ENCODE peak calls at places on chromosomes 4 and X, in five cellular contexts. M is endodermal cell, D is mammary epithelial cell, O is pancreas, S is breast epithelium. G is an unnamed sample.

GRCh38 chrX:129654652-129655546 is at the start of gene APLN:
- DNase-seq in S (no peak), O (no peak), M (peak; percentile 58), D (peak; percentile 30), G (no peak)

GRCh38 chr4:24274401-24275035 is 309.8 kb downstream of the DHX15 start:
- DNase-seq in O (no peak), M (peak; percentile 18), S (no peak), D (no peak), G (no peak)

GRCh38 chr4:37615059-37615719 is 71.0 kb downstream of the RELL1 start:
- DNase-seq in S (no peak), O (no peak), M (no peak), D (no peak), G (no peak)

GRCh38 chrX:39253551-39253950 is 452.3 kb downstream of the MID1IP1 start:
- DNase-seq in D (peak; percentile 63), O (no peak), S (no peak), M (no peak), G (no peak)

GRCh38 chr4:168634276-168634802 is 137.5 kb downstream of the PALLD start:
- DNase-seq in O (no peak), D (peak; percentile 85), S (no peak), M (no peak), G (no peak)

GRCh38 chr4:155591784-155592567 is 74.7 kb upstream of the GUCY1A1 start:
- DNase-seq in D (no peak), O (no peak), S (no peak), M (no peak), G (no peak)

GRCh38 chr4:86482851-86483490 is 111.1 kb upstream of the PTPN13 start:
- DNase-seq in S (no peak), D (no peak), O (no peak), M (peak; percentile 87), G (no peak)

GRCh38 chrX:10387011-10387410 is 230.2 kb downstream of the CLCN4 start:
- DNase-seq in O (no peak), D (peak; percentile 55), M (no peak), S (no peak), G (no peak)

GRCh38 chr4:140497428-140497775 is 691 bp downstream of the MGAT4D start:
- DNase-seq in M (no peak), O (no peak), S (no peak), D (no peak), G (no peak)

GRCh38 chr4:79613269-79613995 is 205.4 kb upstream of the GK2 start:
- DNase-seq in D (no peak), S (no peak), M (no peak), O (no peak), G (no peak)

GRCh38 chrX:101657495-101657894 is 2.2 kb downstream of the ARMCX2 start:
- DNase-seq in M (no peak), S (no peak), D (no peak), O (no peak), G (no peak)

GRCh38 chr4:88106205-88106604 is 52.2 kb downstream of the ABCG2 start:
- DNase-seq in M (no peak), D (peak; percentile 71), S (no peak), O (no peak), G (no peak)

GRCh38 chr4:15963001-15963451 is at the start of gene FGFBP2:
- DNase-seq in D (peak; percentile 47), O (no peak), S (no peak), M (peak; percentile 91), G (peak; percentile 51)

GRCh38 chr4:91502365-91502764 is 801.4 kb upstream of the GRID2 start:
- DNase-seq in S (no peak), O (no peak), D (no peak), M (peak; percentile 42), G (no peak)

GRCh38 chrX:13647709-13648212 is 5.2 kb upstream of the TCEANC start:
- DNase-seq in D (no peak), S (no peak), M (no peak), O (peak; percentile 29), G (peak; percentile 41)

GRCh38 chr4:144174401-144175067 is 34.0 kb upstream of the GYPA start:
- DNase-seq in O (no peak), M (no peak), S (no peak), D (peak; percentile 50), G (no peak)

GRCh38 chr4:7161721-7162214 is 30.6 kb upstream of the SORCS2 start:
- DNase-seq in D (no peak), O (peak; percentile 84), S (peak; percentile 33), M (peak; percentile 29), G (no peak)

GRCh38 chr4:20126906-20127305 is 124.8 kb upstream of the SLIT2 start:
- DNase-seq in S (no peak), D (peak; percentile 11), M (no peak), O (no peak), G (no peak)

GRCh38 chr4:80143305-80143679 is 54.0 kb upstream of the PRDM8 start:
- DNase-seq in S (no peak), M (no peak), O (no peak), D (no peak), G (no peak)

GRCh38 chrX:107674480-107675364 is 46.4 kb downstream of the PRPS1 start:
- DNase-seq in M (peak; percentile 13), O (no peak), D (peak; percentile 63), S (peak; percentile 63), G (no peak)

GRCh38 chr4:183987987-183988392 is 82.9 kb downstream of the STOX2 start:
- DNase-seq in D (peak; percentile 86), S (peak; percentile 65), M (peak; percentile 79), O (peak; percentile 13), G (no peak)

GRCh38 chr4:125010776-125011503 is 298.4 kb upstream of the ANKRD50 start:
- DNase-seq in D (peak; percentile 68), S (no peak), M (peak; percentile 52), O (no peak), G (no peak)

GRCh38 chrX:20623448-20623847 is 356.7 kb upstream of the RPS6KA3 start:
- DNase-seq in D (peak; percentile 57), M (no peak), S (no peak), O (no peak), G (no peak)

DNA sequence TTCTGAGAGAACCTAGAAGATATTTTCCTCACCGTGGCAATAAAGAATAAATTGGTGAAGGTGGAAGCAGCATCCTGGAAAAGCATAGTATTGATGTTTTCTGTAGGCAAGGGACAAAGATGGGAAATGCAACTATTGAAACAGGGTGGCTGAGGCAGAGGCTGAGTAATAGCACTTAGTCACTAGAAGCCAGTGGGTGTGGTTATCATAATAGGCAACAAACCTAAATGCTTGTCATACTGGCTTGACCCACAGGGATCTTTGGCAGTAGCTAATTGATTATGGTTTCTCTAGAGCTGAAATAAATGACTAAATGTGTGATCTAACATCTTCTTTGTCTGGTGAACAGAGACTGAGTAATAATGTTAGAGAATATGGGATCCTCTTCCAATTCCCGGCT is 353.6 kb upstream of the RPS6KA3 start:
- DNase-seq in S (no peak), D (peak; percentile 75), M (no peak), O (no peak), G (no peak)
- TF ChIP-seq CTCF in S (no peak), D (no peak), M (no peak), O (no peak), G (no peak)

DNA sequence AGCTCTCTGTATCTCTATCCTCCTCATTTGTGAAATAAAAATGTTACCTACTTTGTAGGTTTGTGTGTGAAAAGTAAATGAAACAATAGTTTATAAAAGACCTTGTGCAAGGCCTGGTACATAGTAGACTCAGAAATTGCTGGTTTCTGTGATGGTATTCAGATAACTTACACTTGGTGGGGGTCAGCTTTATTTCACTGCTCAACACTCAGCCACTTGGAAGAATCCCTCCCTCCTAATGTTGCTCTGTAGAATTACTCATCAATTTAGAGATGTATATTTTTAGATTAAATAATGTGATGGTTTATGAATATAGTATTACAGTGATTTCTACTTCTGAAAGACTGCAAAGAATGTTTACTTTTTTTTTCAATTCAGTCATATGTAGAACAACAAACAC is 32.7 kb downstream of the SMARCAD1 start:
- DNase-seq in S (no peak), O (no peak), D (no peak), M (no peak), G (no peak)
- H3K9me3 ChIP-seq in S (no peaks in the 10 kb centered on the region), O (no peaks in the 10 kb centered on the region), D (no peaks in the 10 kb centered on the region), M (no peaks in the 10 kb centered on the region), G (no peaks in the 10 kb centered on the region)

DNA sequence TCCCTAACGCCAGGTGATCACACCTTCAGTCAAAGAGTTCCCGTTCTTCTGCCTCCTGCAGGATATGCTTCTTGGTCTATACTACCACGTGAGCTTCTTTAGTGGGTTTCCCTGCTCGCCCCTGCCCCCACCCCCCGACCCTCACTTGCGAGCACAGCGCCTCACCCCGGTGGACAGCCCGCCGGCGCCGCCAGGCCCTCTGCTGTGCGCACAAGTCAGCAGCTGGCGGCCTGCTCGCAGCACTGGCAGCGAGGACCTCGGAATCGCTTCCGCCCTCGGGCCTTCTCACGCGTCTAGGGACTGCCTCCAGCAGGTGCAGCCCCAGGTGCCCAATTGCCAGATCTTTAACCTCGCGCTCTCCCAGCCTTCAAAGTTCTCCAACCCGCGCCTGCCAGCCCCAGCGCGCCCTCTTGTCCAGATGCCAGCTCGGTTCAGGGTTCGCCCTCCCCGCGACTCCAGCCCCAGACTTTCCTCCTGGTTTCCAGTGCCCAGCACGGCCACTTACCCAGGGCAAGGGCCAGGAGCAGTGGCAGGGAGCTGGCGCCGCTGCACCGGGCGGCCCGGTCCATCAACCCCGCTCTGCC is 474 bp downstream of the BTC start:
- DNase-seq in M (peak; percentile 93), D (peak; percentile 44), S (peak; percentile 61), O (peak; percentile 82), G (no peak)
- TF ChIP-seq CTCF in M (peak; percentile 77), D (peak; percentile 24), S (no peak), O (peak; percentile 29), G (no peak)

GRCh38 chr4:40515037-40515397 is 114.6 kb downstream of the RBM47 start:
- DNase-seq in D (peak; percentile 70), O (no peak), S (no peak), M (no peak), G (no peak)

GRCh38 chr4:40511017-40511614 is 118.5 kb downstream of the RBM47 start:
- DNase-seq in O (peak; percentile 72), D (no peak), M (no peak), S (no peak), G (no peak)

GRCh38 chr4:40516651-40517050 is 113.0 kb downstream of the RBM47 start:
- DNase-seq in D (no peak), M (peak; percentile 67), O (no peak), S (no peak), G (no peak)

GRCh38 chr4:40515398-40516293 is 114.0 kb downstream of the RBM47 start:
- DNase-seq in O (no peak), D (no peak), M (peak; percentile 61), S (no peak), G (no peak)

GRCh38 chr4:40514409-40515025 is 115.1 kb downstream of the RBM47 start:
- DNase-seq in O (peak; percentile 64), D (no peak), M (no peak), S (no peak), G (no peak)
- H3K9me3 ChIP-seq in O (no peaks in the 10 kb centered on the region), D (no peaks in the 10 kb centered on the region), M (no peaks in the 10 kb centered on the region), S (no peaks in the 10 kb centered on the region), G (no peaks in the 10 kb centered on the region)

G was measured in CD4-positive, alpha-beta T cell.